ENCODE peak calls at places on chromosomes 13 and 19, in five cellular contexts. O is activated CD4-positive, alpha-beta T cell treated with anti-CD3 and anti-CD28 coated beads, Interleukin-2, amount 50 U/mL, for 4 hours; F is B cell; A is substantia nigra; G is SK-MEL-5. Z is an unnamed sample.

GRCh38 chr13:65940720-65941119 is 1289.4 kb downstream of the PCDH9 start:
- DNase-seq in F (no peak), A (no peak), O (no peak), G (no peak), Z (no peak)

GRCh38 chr13:55728229-55728628 is 1412.5 kb upstream of the PRR20A start:
- DNase-seq in G (no peak), F (no peak), O (no peak), A (no peak), Z (no peak)

GRCh38 chr13:111906816-111907215 is 160.1 kb upstream of the SOX1 start:
- DNase-seq in O (no peak), G (no peak), F (no peak), A (no peak), Z (no peak)

GRCh38 chr13:46554971-46555370 is 2.0 kb downstream of the LRCH1 start:
- DNase-seq in A (no peak), F (no peak), O (no peak), G (no peak), Z (no peak)

GRCh38 chr19:9848060-9848459 is 12.9 kb downstream of the PIN1 start:
- DNase-seq in A (no peak), G (peak; percentile 16), F (no peak), O (peak; percentile 44), Z (no peak)

GRCh38 chr13:74104661-74105275 is 29.4 kb downstream of the KLF12 start:
- DNase-seq in F (no peak), O (no peak), A (no peak), G (no peak), Z (no peak)

GRCh38 chr13:28659611-28659970 is 661 bp downstream of the POMP start:
- DNase-seq in A (no peak), G (no peak), F (no peak), O (no peak), Z (no peak)

GRCh38 chr19:30406220-30406944 is 34.2 kb downstream of the ZNF536 start:
- DNase-seq in A (no peak), O (no peak), G (peak; percentile 49), F (no peak), Z (peak; percentile 1)

GRCh38 chr19:5191091-5191490 is 149.5 kb downstream of the PTPRS start:
- DNase-seq in F (no peak), A (no peak), G (no peak), O (no peak), Z (no peak)

GRCh38 chr13:104809483-104809882 is 1726.0 kb downstream of the EFNB2 start:
- DNase-seq in G (no peak), F (no peak), O (no peak), A (no peak), Z (no peak)

GRCh38 chr13:112793545-112794445 is 104.0 kb downstream of the ATP11A start:
- DNase-seq in G (no peak), F (no peak), O (no peak), A (no peak), Z (no peak)

GRCh38 chr19:16888629-16889371 is at the start of gene F2RL3:
- DNase-seq in A (no peak), G (no peak), F (no peak), O (no peak), Z (no peak)

GRCh38 chr13:51175639-51176038 is 46.6 kb upstream of the FAM124A start:
- DNase-seq in A (no peak), F (no peak), O (no peak), G (no peak), Z (no peak)

GRCh38 chr19:17618281-17618903 is 62.9 kb downstream of the COLGALT1 start:
- DNase-seq in G (no peak), F (no peak), A (no peak), O (no peak), Z (no peak)

GRCh38 chr13:22801402-22802003 is 379.3 kb upstream of the SGCG start:
- DNase-seq in O (no peak), A (no peak), F (no peak), G (peak; percentile 57), Z (no peak)

GRCh38 chr13:72959643-72960042 is 99.2 kb upstream of the KLF5 start:
- DNase-seq in O (no peak), A (no peak), G (no peak), F (no peak), Z (no peak)

GRCh38 chr13:68816715-68817114 is 1290.9 kb upstream of the ATXN8OS start:
- DNase-seq in F (no peak), A (no peak), O (no peak), G (peak; percentile 49), Z (no peak)

Z was measured in LNCaP clone FGC.